ENCODE peak calls at places on chromosomes 4 and X, in nine cellular contexts. W, H, L, F, D, I, K, N and P are unnamed samples.

GRCh38 chr4:62644372-62644771 is 1444.2 kb downstream of the ADGRL3 start:
- DNase-seq in W (no peak), H (no peak), L (no peak), F (no peak), D (peak; percentile 36), I (no peak), K (peak; percentile 28), N (no peak), P (no peak)

GRCh38 chr4:149987330-149987751 is 90.9 kb upstream of the DCLK2 start:
- DNase-seq in W (no peak), H (no peak), L (no peak), F (no peak), D (no peak), I (no peak), K (no peak), N (no peak), P (no peak)

GRCh38 chr4:949656-950055 is 17.4 kb downstream of the TMEM175 start:
- DNase-seq in W (no peak), H (peak; percentile 38), L (no peak), F (no peak), D (no peak), I (no peak), K (no peak), N (peak; percentile 52), P (no peak)

GRCh38 chr4:45580306-45580705 is 543.5 kb downstream of the GABRG1 start:
- DNase-seq in W (no peak), H (no peak), L (no peak), F (no peak), D (no peak), I (no peak), K (no peak), N (no peak), P (no peak)

GRCh38 chr4:159446266-159446976 is 343.5 kb downstream of the RAPGEF2 start:
- DNase-seq in W (peak; percentile 78), H (no peak), L (peak; percentile 66), F (peak; percentile 28), D (peak; percentile 78), I (peak; percentile 41), K (peak; percentile 70), N (peak; percentile 49), P (peak; percentile 22)

GRCh38 chr4:102036619-102037376 is 246.3 kb downstream of the BANK1 start:
- DNase-seq in W (peak; percentile 70), H (no peak), L (peak; percentile 20), F (no peak), D (peak; percentile 33), I (no peak), K (peak; percentile 41), N (no peak), P (no peak)

GRCh38 chr4:99754756-99755155 is 61.9 kb upstream of the DAPP1 start:
- DNase-seq in W (peak; percentile 5), H (no peak), L (no peak), F (no peak), D (peak; percentile 40), I (no peak), K (peak; percentile 53), N (no peak), P (no peak)

GRCh38 chr4:2255501-2256155 is 6.3 kb downstream of the MXD4 start:
- DNase-seq in W (peak; percentile 28), H (peak; percentile 67), L (no peak), F (peak; percentile 28), D (no peak), I (no peak), K (no peak), N (peak; percentile 87), P (no peak)

GRCh38 chrX:134898450-134898849 is 92.3 kb upstream of the SMIM10 start:
- DNase-seq in W (peak; percentile 32), H (no peak), L (no peak), F (no peak), D (no peak), I (no peak), K (no peak), N (no peak), P (no peak)

GRCh38 chr4:150232029-150232428 is 153.8 kb downstream of the DCLK2 start:
- DNase-seq in W (peak; percentile 48), H (no peak), L (no peak), F (no peak), D (no peak), I (no peak), K (no peak), N (no peak), P (no peak)

GRCh38 chrX:101682723-101683122 is 23.1 kb upstream of the ARMCX2 start:
- DNase-seq in W (peak; percentile 20), H (no peak), L (no peak), F (no peak), D (no peak), I (no peak), K (no peak), N (no peak), P (no peak)

GRCh38 chr4:16031554-16032381 is 52.1 kb downstream of the PROM1 start:
- DNase-seq in W (no peak), H (no peak), L (no peak), F (no peak), D (no peak), I (no peak), K (no peak), N (no peak), P (no peak)

GRCh38 chrX:154750301-154751120 is at the start of gene GAB3:
- DNase-seq in W (peak; percentile 43), H (peak; percentile 75), L (no peak), F (peak; percentile 42), D (no peak), I (no peak), K (no peak), N (peak; percentile 77), P (peak; percentile 22)

GRCh38 chr4:144599621-144600020 is 46.3 kb upstream of the HHIP start:
- DNase-seq in W (peak; percentile 24), H (no peak), L (no peak), F (no peak), D (no peak), I (no peak), K (no peak), N (no peak), P (no peak)

GRCh38 chr4:176437756-176438155 is 118.0 kb downstream of the SPCS3 start:
- DNase-seq in W (no peak), H (no peak), L (no peak), F (no peak), D (no peak), I (no peak), K (peak; percentile 21), N (no peak), P (no peak)

GRCh38 chr4:2287594-2287915 is 25.6 kb upstream of the MXD4 start:
- DNase-seq in W (no peak), H (peak; percentile 37), L (no peak), F (no peak), D (no peak), I (no peak), K (no peak), N (peak; percentile 51), P (no peak)

DNA sequence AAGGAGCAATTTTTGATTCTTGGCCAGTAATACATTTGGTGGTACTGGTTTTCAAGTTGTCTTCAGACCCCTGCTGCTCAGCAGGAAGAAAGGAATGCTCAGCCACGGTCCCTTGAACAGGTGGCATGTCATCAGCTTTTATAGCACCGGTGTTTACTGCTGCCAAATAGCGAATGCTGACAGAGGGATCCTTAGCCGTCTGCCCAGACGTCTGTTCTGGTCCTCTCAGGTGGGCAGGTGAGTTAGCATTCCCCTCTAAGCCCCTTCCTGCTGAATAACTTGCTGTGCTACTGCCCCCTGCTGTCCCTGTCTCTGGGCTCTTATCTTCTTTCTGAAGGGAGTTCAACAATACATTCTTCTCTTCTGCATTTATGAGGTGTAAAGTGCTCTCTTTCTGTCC is 28.4 kb downstream of the BOD1L1 start:
- DNase-seq in W (no peak), H (no peak), L (no peak), F (no peak), D (no peak), I (no peak), K (no peak), N (no peak), P (no peak)
- TF ChIP-seq CTCF in W (peak; percentile 31), H (no peak), L (peak; percentile 29), F (no peak), D (peak; percentile 20), I (peak; percentile 36), K (peak; percentile 29), N (no peak), P (no peak)

GRCh38 chr4:71113294-71113693 is 119.8 kb downstream of the DCK start:
- DNase-seq in W (no peak), H (no peak), L (no peak), F (no peak), D (peak; percentile 25), I (no peak), K (peak; percentile 40), N (no peak), P (peak; percentile 21)
- TF ChIP-seq CTCF in W (no peak), H (no peak), L (peak; percentile 9), F (no peak), D (peak; percentile 28), I (peak; percentile 33), K (peak; percentile 40), N (no peak), P (no peak)

DNA sequence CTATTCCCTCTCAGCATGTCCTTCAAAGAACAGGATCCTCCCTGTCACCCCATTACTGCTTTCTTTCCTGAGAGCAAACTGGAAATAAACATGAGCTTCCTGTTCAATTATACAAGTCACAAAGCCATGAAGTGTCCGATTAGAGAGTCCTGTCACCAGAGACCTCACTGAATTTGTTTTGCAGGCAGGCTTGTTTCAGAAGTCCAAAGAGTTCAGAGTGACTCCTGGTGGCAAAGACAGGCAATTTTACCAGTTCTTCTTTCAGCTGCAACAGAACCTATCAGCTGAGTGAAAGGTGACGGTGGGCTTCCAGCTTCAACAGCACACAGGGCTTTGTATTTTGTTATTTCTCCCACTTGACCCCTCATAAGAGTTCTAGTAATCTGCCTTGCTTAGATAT is 6.4 kb downstream of the ELK1 start:
- DNase-seq in W (peak; percentile 51), H (no peak), L (no peak), F (no peak), D (peak; percentile 13), I (no peak), K (no peak), N (no peak), P (no peak)
- TF ChIP-seq CTCF in W (no peak), H (peak; percentile 47), L (no peak), F (no peak), D (peak; percentile 38), I (peak; percentile 47), K (peak; percentile 37), N (peak; percentile 36), P (no peak)

DNA sequence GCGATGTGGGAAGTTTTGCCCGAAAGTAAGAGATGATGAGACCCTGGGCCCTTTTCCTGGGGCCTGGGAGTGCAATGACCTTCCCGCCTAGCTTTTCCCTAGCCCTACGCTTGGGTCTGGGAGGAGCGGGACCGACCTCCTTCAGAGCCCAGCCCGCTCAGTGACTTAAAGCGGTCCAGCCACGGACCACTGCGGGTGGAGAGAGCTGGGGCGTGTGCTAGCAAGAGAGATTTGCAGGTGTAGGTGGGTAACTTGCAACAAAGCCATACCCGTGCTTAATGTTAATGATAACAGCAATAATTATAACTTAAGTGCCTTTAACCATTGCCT is 503 bp upstream of the PDE5A start:
- DNase-seq in W (no peak), H (no peak), L (no peak), F (no peak), D (no peak), I (no peak), K (no peak), N (no peak), P (no peak)
- TF ChIP-seq CTCF in W (no peak), H (no peak), L (no peak), F (no peak), D (no peak), I (no peak), K (no peak), N (no peak), P (no peak)

GRCh38 chrX:47619486-47620302 is at the start of gene SYN1:
- DNase-seq in W (peak; percentile 90), H (peak; percentile 88), L (peak; percentile 14), F (peak; percentile 76), D (peak; percentile 71), I (peak; percentile 70), K (peak; percentile 29), N (peak; percentile 95), P (peak; percentile 77)
- TF ChIP-seq CTCF in W (no peak), H (no peak), L (no peak), F (no peak), D (no peak), I (no peak), K (peak; percentile 14), N (peak; percentile 43), P (no peak)